ENCODE peak calls at places on chromosome 13, in ten cellular contexts. R is A673, J is GM12864, A is K562, K is cardiac fibroblast, N is IMR-90, Z is GM23338, L is lung, F is lower lobe of right lung, Q is right lobe of liver. B is an unnamed sample.

GRCh38 chr13:51844862-51845573 is at the start of gene TMEM272:
- DNase-seq in R (peak; percentile 85), J (no peak), A (peak; percentile 70), K (peak; percentile 41), N (peak; percentile 11), Z (peak; percentile 81), L (peak; percentile 42), F (peak; percentile 64), Q (peak; percentile 67), B (peak; percentile 26)

GRCh38 chr13:41652735-41653361 is 195.5 kb downstream of the RGCC start:
- DNase-seq in R (peak; percentile 52), J (peak; percentile 16), A (peak; percentile 21), K (peak; percentile 80), N (peak; percentile 79), Z (peak; percentile 52), L (no peak), F (no peak), Q (no peak), B (peak; percentile 58)

GRCh38 chr13:20425819-20426219 is 99.8 kb downstream of the CRYL1 start:
- DNase-seq in R (peak; percentile 6), J (no peak), A (no peak), K (no peak), N (no peak), Z (no peak), L (no peak), F (no peak), Q (no peak), B (peak; percentile 59)

GRCh38 chr13:73390100-73390499 is 331.3 kb downstream of the KLF5 start:
- DNase-seq in R (no peak), J (no peak), A (no peak), K (no peak), N (no peak), Z (no peak), L (no peak), F (no peak), Q (no peak), B (no peak)

GRCh38 chr13:31538067-31539042 is 201.0 kb upstream of the RXFP2 start:
- DNase-seq in R (peak; percentile 35), J (no peak), A (peak; percentile 11), K (peak; percentile 68), N (peak; percentile 45), Z (peak; percentile 70), L (no peak), F (no peak), Q (no peak), B (no peak)

GRCh38 chr13:112102243-112102642 is 35.3 kb downstream of the SOX1 start:
- DNase-seq in R (peak; percentile 81), J (no peak), A (no peak), K (no peak), N (no peak), Z (peak; percentile 19), L (no peak), F (no peak), Q (no peak), B (no peak)

GRCh38 chr13:23695711-23696512 is 125.7 kb downstream of the TNFRSF19 start:
- DNase-seq in R (no peak), J (peak; percentile 30), A (no peak), K (no peak), N (no peak), Z (peak; percentile 67), L (no peak), F (peak; percentile 73), Q (no peak), B (peak; percentile 82)

GRCh38 chr13:50805805-50806204 is 37.7 kb downstream of the DLEU7 start:
- DNase-seq in R (peak; percentile 29), J (no peak), A (no peak), K (peak; percentile 29), N (peak; percentile 1), Z (peak; percentile 9), L (no peak), F (no peak), Q (no peak), B (no peak)

GRCh38 chr13:25300861-25301346 is 521 bp upstream of the NUP58 start:
- DNase-seq in R (no peak), J (no peak), A (no peak), K (no peak), N (no peak), Z (peak; percentile 48), L (peak; percentile 42), F (peak; percentile 58), Q (peak; percentile 63), B (no peak)

GRCh38 chr13:44013666-44014291 is 134.1 kb downstream of the LACC1 start:
- DNase-seq in R (peak; percentile 51), J (no peak), A (no peak), K (peak; percentile 45), N (peak; percentile 77), Z (no peak), L (no peak), F (no peak), Q (no peak), B (no peak)

GRCh38 chr13:91930687-91931086 is 532.3 kb downstream of the GPC5 start:
- DNase-seq in R (no peak), J (no peak), A (no peak), K (no peak), N (no peak), Z (no peak), L (no peak), F (no peak), Q (no peak), B (no peak)
- TF ChIP-seq CTCF in R (no peak), J (no peak), A (no peak), K (no peak), N (no peak), Z (no peak), L (no peak), F (no peak), Q (no peak), B (no peak)

DNA sequence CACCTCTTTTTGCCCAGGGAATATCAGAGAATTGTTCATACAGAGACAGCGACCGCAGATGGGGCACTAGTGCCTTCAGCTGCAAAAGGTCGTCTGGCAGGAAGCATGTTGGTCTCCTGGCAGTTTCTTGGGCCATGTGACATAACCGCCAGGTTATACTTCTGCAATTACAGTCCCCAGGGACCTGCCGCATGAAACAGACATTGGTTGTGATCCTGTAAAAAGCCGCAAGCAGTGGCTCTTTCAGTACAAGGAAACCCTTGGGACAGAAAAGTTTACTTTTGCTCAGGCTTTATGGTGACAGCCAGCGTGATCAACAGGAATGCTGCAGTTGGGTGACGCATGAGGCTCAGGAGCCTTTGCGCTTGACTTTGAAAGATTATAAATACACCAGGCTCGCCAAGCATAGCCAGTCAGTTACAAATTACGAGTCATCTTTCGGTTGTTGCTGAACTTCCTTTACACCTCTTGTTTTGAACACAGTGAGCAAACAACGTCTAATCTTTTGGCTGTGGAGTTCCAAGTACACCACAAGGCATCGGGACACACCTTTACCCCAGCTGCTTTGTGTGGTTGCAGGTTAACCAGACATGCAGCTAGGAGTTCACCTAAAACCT is 50.5 kb upstream of the UBE2L5 start:
- DNase-seq in R (no peak), J (peak; percentile 92), A (peak; percentile 7), K (no peak), N (peak; percentile 82), Z (no peak), L (no peak), F (no peak), Q (no peak), B (peak; percentile 97)
- H3K4me3 ChIP-seq in R (no peak overlapping the region), J (peak overlapping the region; percentile 2), A (no peak overlapping the region), K (no peak overlapping the region), N (no peak overlapping the region), Z (no peak overlapping the region), L (no peak overlapping the region), F (peak overlapping the region; percentile 7), Q (no peak overlapping the region), B (peak overlapping the region; percentile 73)

DNA sequence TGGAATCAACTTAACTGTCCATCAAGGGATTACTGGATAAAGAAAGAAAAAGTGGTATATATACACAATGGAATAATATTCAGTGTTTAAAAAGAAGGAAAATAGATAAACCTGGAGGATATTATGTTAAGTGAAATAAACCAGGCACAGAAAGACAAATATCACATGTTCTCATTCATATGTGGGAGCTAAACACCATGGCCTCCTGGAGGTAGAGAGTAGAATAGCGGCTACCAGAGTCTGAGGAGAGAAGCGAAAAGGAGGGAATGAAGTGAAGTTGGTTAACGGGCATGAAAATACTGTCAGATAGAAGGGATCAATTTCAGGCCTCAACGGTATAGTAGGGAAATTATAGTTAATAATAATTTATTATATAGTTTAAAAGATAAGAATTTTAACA is 147.5 kb upstream of the OBI1 start:
- DNase-seq in R (peak; percentile 38), J (no peak), A (peak; percentile 6), K (no peak), N (no peak), Z (peak; percentile 67), L (no peak), F (no peak), Q (no peak), B (peak; percentile 2)
- TF ChIP-seq CTCF in R (peak; percentile 29), J (peak; percentile 58), A (no peak), K (peak; percentile 38), N (peak; percentile 18), Z (peak; percentile 75), L (no peak), F (peak; percentile 33), Q (peak; percentile 36), B (peak; percentile 31)

GRCh38 chr13:26485288-26485687 is 72.2 kb upstream of the WASF3 start:
- DNase-seq in R (no peak), J (no peak), A (no peak), K (no peak), N (no peak), Z (no peak), L (no peak), F (no peak), Q (no peak), B (no peak)

GRCh38 chr13:26480246-26480855 is 77.1 kb upstream of the WASF3 start:
- DNase-seq in R (no peak), J (no peak), A (no peak), K (peak; percentile 13), N (peak; percentile 55), Z (no peak), L (no peak), F (no peak), Q (no peak), B (no peak)

GRCh38 chr13:26484196-26484595 is 73.3 kb upstream of the WASF3 start:
- DNase-seq in R (no peak), J (no peak), A (no peak), K (no peak), N (no peak), Z (no peak), L (no peak), F (no peak), Q (no peak), B (no peak)

GRCh38 chr13:26483546-26483945 is 73.9 kb upstream of the WASF3 start:
- DNase-seq in R (no peak), J (no peak), A (no peak), K (no peak), N (no peak), Z (no peak), L (no peak), F (no peak), Q (no peak), B (no peak)

GRCh38 chr13:26482451-26483197 is 74.9 kb upstream of the WASF3 start:
- DNase-seq in R (peak; percentile 83), J (peak; percentile 51), A (peak; percentile 59), K (peak; percentile 82), N (peak; percentile 74), Z (peak; percentile 89), L (peak; percentile 63), F (no peak), Q (no peak), B (peak; percentile 81)
- H3K4me3 ChIP-seq in R (no peak overlapping the region), J (no peak overlapping the region), A (no peak overlapping the region), K (no peak overlapping the region), N (no peak overlapping the region), Z (no peak overlapping the region), L (no peak overlapping the region), F (no peak overlapping the region), Q (peak overlapping the region; percentile 31), B (no peak overlapping the region)

DNA sequence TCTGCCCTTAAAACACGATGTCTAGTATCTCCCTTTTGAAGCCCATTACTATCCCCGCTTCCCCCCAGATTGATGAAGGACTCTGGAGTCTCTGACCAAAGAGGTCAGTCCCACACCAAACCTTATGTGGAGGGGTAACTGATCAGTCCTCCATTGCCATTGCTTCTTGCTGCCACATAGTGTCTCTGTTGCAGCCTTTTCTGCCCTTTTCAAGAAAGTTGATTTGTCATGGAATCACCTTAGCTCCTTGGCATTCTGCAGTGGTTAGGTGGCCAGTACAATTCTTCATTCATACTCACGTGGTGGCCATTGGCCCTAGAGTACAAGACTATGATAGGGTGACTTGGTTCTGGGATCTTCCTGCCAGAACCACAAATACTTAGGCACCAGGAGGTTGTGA is 8.4 kb upstream of the HTR2A start:
- DNase-seq in R (no peak), J (no peak), A (peak; percentile 2), K (peak; percentile 23), N (peak; percentile 26), Z (peak; percentile 51), L (no peak), F (no peak), Q (no peak), B (peak; percentile 50)
- TF ChIP-seq CTCF in R (no peak), J (peak; percentile 47), A (no peak), K (peak; percentile 10), N (peak; percentile 31), Z (peak; percentile 46), L (no peak), F (no peak), Q (no peak), B (peak; percentile 39)

B was measured in GM12865.